ENCODE peak calls at places on chromosomes 5 and 9, in six cellular contexts. Q is SK-N-SH, N is NCI-H1105 treated with DMSO at 0.1 percent for 48 hours, O is HFFc6, F is ovary, P is DND-41. S is an unnamed sample.

GRCh38 chr9:125428515-125429467 is 167.2 kb downstream of the GAPVD1 start:
- DNase-seq in Q (peak; percentile 82), N (no peak), O (no peak), F (no peak), P (no peak), S (peak; percentile 93)

GRCh38 chr9:129289131-129289731 is 111.2 kb upstream of the IER5L start:
- DNase-seq in Q (no peak), N (no peak), O (no peak), F (peak; percentile 6), P (no peak), S (peak; percentile 6)

GRCh38 chr5:50709471-50709870 is 43.0 kb downstream of the PARP8 start:
- DNase-seq in Q (no peak), N (no peak), O (peak; percentile 18), F (no peak), P (no peak), S (no peak)

GRCh38 chr5:4295663-4296339 is 700.2 kb downstream of the IRX1 start:
- DNase-seq in Q (peak; percentile 45), N (peak; percentile 31), O (no peak), F (no peak), P (peak; percentile 62), S (peak; percentile 79)

GRCh38 chr5:159456722-159457462 is 126.6 kb upstream of the IL12B start:
- DNase-seq in Q (no peak), N (no peak), O (no peak), F (no peak), P (no peak), S (no peak)

GRCh38 chr5:153952057-153952456 is 86.7 kb downstream of the FAM114A2 start:
- DNase-seq in Q (no peak), N (no peak), O (no peak), F (no peak), P (no peak), S (no peak)

GRCh38 chr5:135304352-135305221 is 94.4 kb downstream of the MACROH2A1 start:
- DNase-seq in Q (no peak), N (no peak), O (no peak), F (no peak), P (peak; percentile 69), S (peak; percentile 54)

GRCh38 chr5:179607449-179607931 is 16.0 kb downstream of the HNRNPH1 start:
- DNase-seq in Q (no peak), N (no peak), O (no peak), F (no peak), P (no peak), S (peak; percentile 47)

GRCh38 chr5:171863928-171864327 is 78.3 kb downstream of the SMIM23 start:
- DNase-seq in Q (no peak), N (no peak), O (peak; percentile 78), F (no peak), P (no peak), S (no peak)

GRCh38 chr5:424259-425110 is 18.5 kb upstream of the EXOC3 start:
- DNase-seq in Q (no peak), N (no peak), O (peak; percentile 72), F (no peak), P (no peak), S (no peak)

GRCh38 chr9:76338418-76338817 is 55.8 kb downstream of the RFK start:
- DNase-seq in Q (no peak), N (no peak), O (no peak), F (no peak), P (no peak), S (no peak)

GRCh38 chr9:136791466-136792276 is 527 bp downstream of the TMEM141 start:
- DNase-seq in Q (peak; percentile 59), N (peak; percentile 30), O (no peak), F (peak; percentile 81), P (peak; percentile 59), S (peak; percentile 75)

GRCh38 chr5:143037071-143037470 is 266.9 kb downstream of the ARHGAP26 start:
- DNase-seq in Q (no peak), N (no peak), O (no peak), F (no peak), P (no peak), S (peak; percentile 37)

GRCh38 chr5:135386096-135386495 is 12.9 kb downstream of the MACROH2A1 start:
- DNase-seq in Q (no peak), N (no peak), O (peak; percentile 60), F (no peak), P (no peak), S (no peak)

GRCh38 chr9:120066315-120066714 is 513.7 kb downstream of the CDK5RAP2 start:
- DNase-seq in Q (no peak), N (no peak), O (no peak), F (no peak), P (no peak), S (no peak)

S was measured in WERI-Rb-1.